ENCODE peak calls at places on chromosomes 13 and 19, in six cellular contexts. Y is CD4-positive, alpha-beta T cell; L is GM13976; H is activated T-helper 1 cell treated with Interleukin-2 at 50 U/mL for 16 hours; G is GM12865; A is Ammon's horn. J is an unnamed sample.

GRCh38 chr13:33611016-33611805 is 206.7 kb upstream of the RFC3 start:
- DNase-seq in H (no peak), A (peak), Y (no peak), L (no peak), G (no peak), J (no peak)

GRCh38 chr19:4360641-4361151 is 17.3 kb downstream of the MPND start:
- DNase-seq in G (no peak), Y (no peak), L (no peak), A (no peak), H (no peak), J (no peak)

GRCh38 chr19:35781650-35782049 is 6.3 kb downstream of the ARHGAP33 start:
- DNase-seq in Y (no peak), L (no peak), A (no peak), G (no peak), H (no peak), J (no peak)

GRCh38 chr19:52140077-52140710 is 456 bp upstream of the ZNF616 start:
- DNase-seq in Y (no peak), G (no peak), A (no peak), H (no peak), L (no peak), J (no peak)

GRCh38 chr19:2722541-2723344 is 1.6 kb upstream of the DIRAS1 start:
- DNase-seq in L (no peak), A (peak), H (no peak), G (no peak), Y (no peak), J (peak)

GRCh38 chr19:53381376-53381775 is 13.6 kb upstream of the ZNF765 start:
- DNase-seq in G (no peak), Y (no peak), H (no peak), A (no peak), L (no peak), J (no peak)

GRCh38 chr13:24063281-24063851 is 97.2 kb upstream of the SPATA13 start:
- DNase-seq in G (no peak), Y (no peak), A (no peak), L (no peak), H (no peak), J (no peak)

GRCh38 chr19:48780684-48781391 is 25.5 kb downstream of the FGF21 start:
- DNase-seq in H (no peak), Y (no peak), G (peak), L (no peak), A (peak), J (peak)

GRCh38 chr13:34064456-34065205 is 246.7 kb downstream of the RFC3 start:
- DNase-seq in Y (no peak), H (no peak), A (no peak), G (no peak), L (no peak), J (no peak)

GRCh38 chr13:24670927-24671326 is 9.3 kb upstream of the ATP12A start:
- DNase-seq in Y (no peak), L (no peak), A (no peak), H (no peak), G (peak), J (no peak)

GRCh38 chr13:26112843-26113242 is 61.0 kb upstream of the SHISA2 start:
- DNase-seq in A (no peak), Y (no peak), H (no peak), G (no peak), L (no peak), J (no peak)

GRCh38 chr13:44257806-44258205 is 115.8 kb upstream of the SERP2 start:
- DNase-seq in G (no peak), L (no peak), H (no peak), Y (no peak), A (no peak), J (no peak)

GRCh38 chr13:94525781-94526180 is 46.3 kb upstream of the DCT start:
- DNase-seq in A (no peak), G (no peak), Y (no peak), L (no peak), H (no peak), J (no peak)

GRCh38 chr19:16899566-16900075 is 10.8 kb downstream of the F2RL3 start:
- DNase-seq in Y (no peak), G (peak), L (peak), A (no peak), H (no peak), J (no peak)

GRCh38 chr19:18503971-18504885 is 17.6 kb downstream of the ELL start:
- DNase-seq in L (no peak), H (no peak), G (no peak), A (no peak), Y (no peak), J (no peak)

GRCh38 chr13:66845393-66845792 is 384.7 kb downstream of the PCDH9 start:
- DNase-seq in G (no peak), A (no peak), Y (no peak), L (no peak), H (no peak), J (peak)

GRCh38 chr13:25222740-25223139 is 50.7 kb upstream of the AMER2 start:
- DNase-seq in Y (no peak), L (no peak), H (no peak), A (no peak), G (no peak), J (no peak)

GRCh38 chr13:26494591-26494990 is 62.9 kb upstream of the WASF3 start:
- DNase-seq in A (no peak), L (no peak), G (no peak), H (no peak), Y (no peak), J (no peak)

GRCh38 chr19:485122-485521 is 11.2 kb upstream of the MADCAM1 start:
- DNase-seq in A (no peak), Y (no peak), G (no peak), L (no peak), H (no peak), J (peak)

GRCh38 chr13:110769097-110769496 is 55.6 kb downstream of the ING1 start:
- DNase-seq in Y (no peak), L (no peak), H (no peak), A (no peak), G (no peak), J (no peak)

GRCh38 chr19:18798384-18799352 is 7.6 kb upstream of the COMP start:
- DNase-seq in G (no peak), L (no peak), A (no peak), H (no peak), Y (no peak), J (no peak)

GRCh38 chr19:57651654-57651996 is 17.1 kb upstream of the ZSCAN4 start:
- DNase-seq in Y (no peak), G (no peak), L (no peak), A (no peak), H (no peak), J (no peak)

GRCh38 chr13:36344886-36345437 is 1.2 kb downstream of the SPART start:
- DNase-seq in A (peak), H (no peak), Y (no peak), L (no peak), G (peak), J (no peak)

GRCh38 chr13:46552302-46552680 is 679 bp upstream of the LRCH1 start:
- DNase-seq in L (no peak), Y (no peak), G (peak), A (no peak), H (no peak), J (no peak)

GRCh38 chr19:51626675-51627074 is 3.5 kb downstream of the SIGLEC5 start:
- DNase-seq in L (no peak), Y (no peak), H (no peak), G (no peak), A (no peak), J (no peak)

GRCh38 chr19:35666251-35666913 is at the start of gene UPK1A:
- DNase-seq in A (no peak), L (no peak), Y (no peak), H (no peak), G (no peak), J (peak)

GRCh38 chr19:54462713-54463530 is 656 bp downstream of the LENG9 start:
- DNase-seq in L (peak), Y (peak), G (peak), A (peak), H (peak), J (peak)

GRCh38 chr19:31274964-31275319 is 74.3 kb downstream of the TSHZ3 start:
- DNase-seq in L (no peak), A (peak), Y (no peak), H (no peak), G (no peak), J (no peak)

GRCh38 chr13:40026741-40027140 is 371.3 kb downstream of the COG6 start:
- DNase-seq in G (peak), L (peak), Y (no peak), H (no peak), A (no peak), J (no peak)

GRCh38 chr13:98504371-98504963 is 72.4 kb downstream of the STK24 start:
- DNase-seq in H (no peak), G (peak), A (no peak), L (peak), Y (no peak), J (no peak)

GRCh38 chr19:2532252-2533071 is 56.5 kb downstream of the GADD45B start:
- DNase-seq in Y (no peak), L (no peak), A (no peak), H (no peak), G (no peak), J (no peak)

GRCh38 chr13:101875717-101876393 is 423.4 kb downstream of the ITGBL1 start:
- DNase-seq in L (no peak), H (no peak), Y (no peak), A (peak), G (no peak), J (no peak)

GRCh38 chr13:110310541-110311491 is 3.7 kb downstream of the COL4A2 start:
- DNase-seq in L (no peak), A (no peak), Y (no peak), H (no peak), G (no peak), J (no peak)

GRCh38 chr13:114064516-114065140 is 67.8 kb downstream of the RASA3 start:
- DNase-seq in A (peak), G (peak), Y (no peak), H (no peak), L (no peak), J (no peak)

J was measured in left lung.